ENCODE peak calls at places on chromosomes 13 and 19, in seven cellular contexts. A is central memory CD8-positive, alpha-beta T cell; M is ovary; O is MCF 10A; L is hypothalamus; C is NAMALWA; Z is A549. T is an unnamed sample.

GRCh38 chr13:32878172-32878571 is 138.1 kb upstream of the KL start:
- DNase-seq in A (no peak), L (no peak), O (peak), Z (peak), M (no peak), C (no peak), T (no peak)

GRCh38 chr19:35860818-35861639 is 4.3 kb downstream of the KIRREL2 start:
- DNase-seq in Z (no peak), C (no peak), O (no peak), L (no peak), M (no peak), A (no peak), T (no peak)

GRCh38 chr19:15195987-15196682 is 4.7 kb downstream of the NOTCH3 start:
- DNase-seq in C (no peak), Z (no peak), O (peak), A (no peak), L (no peak), M (no peak), T (no peak)

GRCh38 chr13:28582225-28582891 is 76.6 kb upstream of the POMP start:
- DNase-seq in C (no peak), Z (no peak), L (no peak), O (no peak), A (no peak), M (no peak), T (peak)

GRCh38 chr19:3333662-3334061 is 32.7 kb upstream of the NFIC start:
- DNase-seq in C (no peak), L (no peak), A (no peak), O (no peak), M (no peak), Z (no peak), T (no peak)

GRCh38 chr13:32117696-32118095 is 86.1 kb downstream of the FRY start:
- DNase-seq in Z (no peak), C (no peak), O (no peak), A (no peak), M (no peak), L (no peak), T (no peak)

GRCh38 chr13:79492313-79492798 is 11.4 kb downstream of the NDFIP2 start:
- DNase-seq in L (no peak), A (no peak), M (no peak), Z (no peak), O (peak), C (no peak), T (no peak)

GRCh38 chr13:32977321-32977720 is 38.9 kb upstream of the KL start:
- DNase-seq in Z (no peak), L (no peak), M (no peak), C (no peak), A (no peak), O (no peak), T (no peak)

GRCh38 chr13:73952683-73953082 is 181.5 kb downstream of the KLF12 start:
- DNase-seq in Z (no peak), M (no peak), C (peak), L (no peak), O (no peak), A (no peak), T (no peak)

GRCh38 chr19:47651691-47652090 is 42.8 kb downstream of the BICRA start:
- DNase-seq in A (no peak), O (no peak), C (no peak), Z (no peak), M (no peak), L (no peak), T (no peak)

GRCh38 chr13:97237388-97237787 is 15.3 kb downstream of the MBNL2 start:
- DNase-seq in A (no peak), Z (no peak), O (no peak), M (no peak), L (no peak), C (no peak), T (no peak)

GRCh38 chr13:96792736-96793444 is 201.4 kb downstream of the OXGR1 start:
- DNase-seq in O (no peak), C (no peak), L (no peak), M (no peak), A (no peak), Z (no peak), T (no peak)

GRCh38 chr19:45076029-45076850 is at the start of gene ZNF296:
- DNase-seq in C (peak), Z (peak), O (peak), M (no peak), A (peak), L (peak), T (peak)

GRCh38 chr13:69904784-69905183 is 202.8 kb upstream of the ATXN8OS start:
- DNase-seq in Z (no peak), A (no peak), M (no peak), C (no peak), L (no peak), O (no peak), T (no peak)

GRCh38 chr19:19274146-19274545 is 1.0 kb upstream of the TM6SF2 start:
- DNase-seq in A (no peak), M (no peak), L (no peak), Z (no peak), C (no peak), O (no peak), T (no peak)

GRCh38 chr13:31807090-31807541 is 67.8 kb downstream of the RXFP2 start:
- DNase-seq in Z (no peak), O (peak), M (no peak), A (peak), L (no peak), C (no peak), T (no peak)

GRCh38 chr13:53240316-53240715 is 211.7 kb downstream of the OLFM4 start:
- DNase-seq in A (no peak), M (no peak), C (no peak), L (no peak), O (no peak), Z (no peak), T (no peak)

GRCh38 chr13:82878536-82878935 is 1003.7 kb downstream of the SLITRK1 start:
- DNase-seq in A (no peak), L (no peak), M (no peak), C (no peak), Z (no peak), O (peak), T (no peak)

GRCh38 chr19:11090264-11091032 is 1.2 kb downstream of the LDLR start:
- DNase-seq in L (peak), O (peak), C (peak), Z (peak), A (peak), M (peak), T (peak)

GRCh38 chr19:52963229-52963760 is 614 bp upstream of the ZNF816 start:
- DNase-seq in C (no peak), Z (no peak), A (no peak), M (no peak), O (no peak), L (no peak), T (no peak)

GRCh38 chr19:57276430-57276829 is 3.9 kb upstream of the ZNF460 start:
- DNase-seq in L (no peak), M (no peak), O (no peak), Z (no peak), A (no peak), C (no peak), T (no peak)

GRCh38 chr13:51844862-51845573 is at the start of gene TMEM272:
- DNase-seq in Z (peak), O (peak), L (peak), C (peak), A (no peak), M (peak), T (peak)

GRCh38 chr13:104043184-104043583 is 977.0 kb upstream of the SLC10A2 start:
- DNase-seq in Z (no peak), M (no peak), L (no peak), O (no peak), A (no peak), C (no peak), T (no peak)

GRCh38 chr13:114044486-114044885 is 70.6 kb upstream of the C13orf46 start:
- DNase-seq in M (no peak), C (no peak), L (no peak), O (no peak), A (no peak), Z (peak), T (no peak)

GRCh38 chr13:33349314-33349995 is 63.9 kb upstream of the STARD13 start:
- DNase-seq in L (no peak), C (no peak), A (no peak), Z (no peak), M (peak), O (no peak), T (no peak)

GRCh38 chr13:32415019-32415418 is 12.9 kb downstream of the N4BP2L1 start:
- DNase-seq in O (peak), C (peak), Z (peak), L (no peak), A (no peak), M (no peak), T (no peak)

GRCh38 chr13:67369895-67370660 is 139.9 kb upstream of the PCDH9 start:
- DNase-seq in L (no peak), O (peak), M (no peak), Z (no peak), A (no peak), C (no peak), T (no peak)

GRCh38 chr13:104024416-104025170 is 958.4 kb upstream of the SLC10A2 start:
- DNase-seq in C (no peak), O (peak), Z (no peak), A (no peak), L (no peak), M (no peak), T (no peak)

GRCh38 chr13:78241278-78241919 is 322.8 kb upstream of the EDNRB start:
- DNase-seq in L (no peak), C (peak), O (peak), A (no peak), Z (peak), M (no peak), T (peak)

GRCh38 chr19:42512743-42513304 is 15.5 kb downstream of the CEACAM1 start:
- DNase-seq in A (no peak), M (no peak), L (no peak), C (no peak), O (no peak), Z (no peak), T (no peak)

GRCh38 chr13:98978280-98978679 is 416 bp upstream of the DOCK9 start:
- DNase-seq in M (no peak), Z (no peak), O (peak), C (no peak), L (no peak), A (no peak), T (no peak)

GRCh38 chr19:29873024-29873800 is 61.4 kb downstream of the CCNE1 start:
- DNase-seq in M (peak), Z (peak), O (peak), A (peak), C (peak), L (peak), T (peak)

GRCh38 chr19:35466259-35466658 is 18.2 kb downstream of the FFAR2 start:
- DNase-seq in C (no peak), Z (no peak), A (no peak), M (no peak), L (no peak), O (no peak), T (no peak)

T was measured in stimulated activated naive B cell treated with anti-CD40 and anti-IgM and Interleukin-4, amounts not matched to agents 10 μg/mL and 1 μg/mL and 100 μg/mL, for 72 hours.